ENCODE peak calls at places on chromosomes 6 and 20, in seven cellular contexts. L, Z, J, B, M, G and T are unnamed samples.

GRCh38 chr6:6973721-6974120 is 134.0 kb upstream of the RREB1 start:
- DNase-seq in L (no peak), Z (no peak), J (no peak), B (no peak), M (no peak), G (peak), T (no peak)

GRCh38 chr20:63587781-63588591 is 13.9 kb upstream of the HELZ2 start:
- DNase-seq in L (no peak), Z (no peak), J (no peak), B (no peak), M (no peak), G (no peak), T (no peak)

GRCh38 chr6:111952821-111953535 is 79.7 kb upstream of the FYN start:
- DNase-seq in L (no peak), Z (no peak), J (no peak), B (no peak), M (peak), G (no peak), T (no peak)

GRCh38 chr20:44210422-44211176 is at the start of gene OSER1:
- DNase-seq in L (peak), Z (peak), J (peak), B (peak), M (peak), G (peak), T (peak)

GRCh38 chr6:57135885-57136284 is 36.2 kb upstream of the BAG2 start:
- DNase-seq in L (no peak), Z (no peak), J (no peak), B (no peak), M (peak), G (no peak), T (no peak)

GRCh38 chr6:107819217-107819616 is 4.9 kb downstream of the SCML4 start:
- DNase-seq in L (no peak), Z (no peak), J (no peak), B (no peak), M (no peak), G (no peak), T (no peak)

GRCh38 chr6:109009761-109010612 is 84.7 kb downstream of the SESN1 start:
- DNase-seq in L (no peak), Z (no peak), J (no peak), B (no peak), M (no peak), G (no peak), T (no peak)

GRCh38 chr6:5950448-5950847 is 56.3 kb downstream of the NRN1 start:
- DNase-seq in L (no peak), Z (peak), J (no peak), B (peak), M (no peak), G (no peak), T (no peak)

GRCh38 chr6:44224154-44224977 is 971 bp downstream of the SLC29A1 start:
- DNase-seq in L (no peak), Z (no peak), J (no peak), B (peak), M (peak), G (no peak), T (no peak)

GRCh38 chr6:132423839-132424238 is 22.6 kb upstream of the MOXD1 start:
- DNase-seq in L (no peak), Z (no peak), J (no peak), B (no peak), M (no peak), G (no peak), T (no peak)

GRCh38 chr6:108750801-108751200 is 97.4 kb upstream of the ARMC2 start:
- DNase-seq in L (no peak), Z (no peak), J (peak), B (no peak), M (no peak), G (no peak), T (no peak)

GRCh38 chr20:44500221-44500620 is 21.6 kb downstream of the SERINC3 start:
- DNase-seq in L (no peak), Z (no peak), J (no peak), B (no peak), M (no peak), G (no peak), T (no peak)

GRCh38 chr6:37779902-37780628 is 39.5 kb upstream of the ZFAND3 start:
- DNase-seq in L (no peak), Z (peak), J (no peak), B (no peak), M (no peak), G (no peak), T (no peak)

GRCh38 chr6:148563066-148563465 is 183.8 kb upstream of the UST start:
- DNase-seq in L (no peak), Z (no peak), J (no peak), B (no peak), M (no peak), G (no peak), T (no peak)

GRCh38 chr20:31985152-31985551 is 17.2 kb downstream of the XKR7 start:
- DNase-seq in L (no peak), Z (no peak), J (no peak), B (no peak), M (no peak), G (no peak), T (no peak)

GRCh38 chr20:3990741-3991140 is 24.6 kb downstream of the RNF24 start:
- DNase-seq in L (no peak), Z (no peak), J (no peak), B (no peak), M (no peak), G (no peak), T (no peak)

GRCh38 chr6:140316966-140317365 is 942.5 kb upstream of the CITED2 start:
- DNase-seq in L (no peak), Z (no peak), J (no peak), B (no peak), M (no peak), G (no peak), T (no peak)

GRCh38 chr6:13422601-13423247 is 64.7 kb downstream of the GFOD1 start:
- DNase-seq in L (peak), Z (peak), J (peak), B (peak), M (peak), G (no peak), T (no peak)

GRCh38 chr20:64048402-64049044 is 916 bp downstream of the SOX18 start:
- DNase-seq in L (no peak), Z (no peak), J (no peak), B (no peak), M (no peak), G (no peak), T (no peak)

GRCh38 chr20:31836853-31837608 is 8.4 kb downstream of the FOXS1 start:
- DNase-seq in L (no peak), Z (no peak), J (no peak), B (peak), M (no peak), G (no peak), T (no peak)

GRCh38 chr6:134176283-134176975 is 124.0 kb upstream of the SLC2A12 start:
- DNase-seq in L (no peak), Z (peak), J (peak), B (peak), M (peak), G (no peak), T (no peak)

GRCh38 chr20:32404017-32404416 is 45.9 kb downstream of the ASXL1 start:
- DNase-seq in L (no peak), Z (no peak), J (no peak), B (no peak), M (no peak), G (no peak), T (no peak)

GRCh38 chr20:54340667-54341081 is 132.8 kb downstream of the PFDN4 start:
- DNase-seq in L (no peak), Z (no peak), J (no peak), B (no peak), M (peak), G (no peak), T (no peak)

GRCh38 chr6:137290601-137291261 is 71.5 kb upstream of the IFNGR1 start:
- DNase-seq in L (no peak), Z (no peak), J (no peak), B (no peak), M (no peak), G (no peak), T (no peak)

GRCh38 chr6:62652692-62653328 is 366.8 kb upstream of the KHDRBS2 start:
- DNase-seq in L (peak), Z (no peak), J (peak), B (peak), M (peak), G (no peak), T (no peak)

GRCh38 chr6:3825851-3826581 is 23.2 kb upstream of the FAM50B start:
- DNase-seq in L (no peak), Z (no peak), J (peak), B (peak), M (peak), G (peak), T (no peak)

GRCh38 chr6:139919107-139920026 is 544.9 kb upstream of the CITED2 start:
- DNase-seq in L (no peak), Z (no peak), J (no peak), B (no peak), M (no peak), G (no peak), T (no peak)

GRCh38 chr6:52549428-52549827 is 27.4 kb downstream of the TRAM2 start:
- DNase-seq in L (no peak), Z (no peak), J (no peak), B (no peak), M (no peak), G (no peak), T (no peak)

GRCh38 chr6:132968419-132968950 is 154.1 kb downstream of the RPS12 start:
- DNase-seq in L (no peak), Z (no peak), J (no peak), B (no peak), M (no peak), G (no peak), T (no peak)

GRCh38 chr20:1415667-1416468 is 23.0 kb upstream of the FKBP1A start:
- DNase-seq in L (no peak), Z (no peak), J (peak), B (peak), M (peak), G (peak), T (no peak)

GRCh38 chr20:54284928-54285704 is 77.2 kb downstream of the PFDN4 start:
- DNase-seq in L (no peak), Z (no peak), J (no peak), B (no peak), M (peak), G (no peak), T (no peak)

GRCh38 chr20:62303327-62304226 is 780 bp downstream of the ADRM1 start:
- DNase-seq in L (no peak), Z (peak), J (peak), B (peak), M (no peak), G (peak), T (no peak)

GRCh38 chr6:134619789-134620188 is 301.9 kb upstream of the SGK1 start:
- DNase-seq in L (no peak), Z (no peak), J (peak), B (no peak), M (peak), G (no peak), T (no peak)

GRCh38 chr6:42307141-42307470 is 89.4 kb upstream of the MRPS10 start:
- DNase-seq in L (no peak), Z (no peak), J (no peak), B (no peak), M (no peak), G (no peak), T (no peak)

GRCh38 chr6:145863988-145864616 is 49.5 kb upstream of the FBXO30 start:
- DNase-seq in L (no peak), Z (no peak), J (no peak), B (no peak), M (no peak), G (no peak), T (no peak)

GRCh38 chr20:62487564-62488086 is 11.8 kb upstream of the GATA5 start:
- DNase-seq in L (no peak), Z (no peak), J (no peak), B (no peak), M (no peak), G (no peak), T (no peak)

GRCh38 chr6:109075934-109076333 is 18.7 kb downstream of the SESN1 start:
- DNase-seq in L (no peak), Z (no peak), J (peak), B (no peak), M (peak), G (no peak), T (no peak)

GRCh38 chr6:83558975-83559374 is 46.6 kb downstream of the PRSS35 start:
- DNase-seq in L (no peak), Z (no peak), J (no peak), B (peak), M (no peak), G (no peak), T (no peak)
- H2AK5ac ChIP-seq in L (no peak), Z (no peak), J (peak), B (no peak), M (no peak), G (no peak), T (no peak)

GRCh38 chr6:159217595-159218275 is 48.5 kb downstream of the FNDC1 start:
- DNase-seq in L (no peak), Z (peak), J (no peak), B (peak), M (peak), G (peak), T (peak)

GRCh38 chr6:159221486-159222170 is 52.4 kb downstream of the FNDC1 start:
- DNase-seq in L (no peak), Z (no peak), J (no peak), B (no peak), M (no peak), G (no peak), T (no peak)

GRCh38 chr6:159214281-159214680 is 45.1 kb downstream of the FNDC1 start:
- DNase-seq in L (no peak), Z (no peak), J (no peak), B (no peak), M (no peak), G (no peak), T (no peak)

GRCh38 chr6:159220093-159220492 is 50.9 kb downstream of the FNDC1 start:
- DNase-seq in L (no peak), Z (no peak), J (no peak), B (no peak), M (no peak), G (no peak), T (no peak)
- H2AK5ac ChIP-seq in L (no peak), Z (no peak), J (no peak), B (no peak), M (no peak), G (no peak), T (no peak)

GRCh38 chr20:59805786-59806577 is 127.5 kb downstream of the SYCP2 start:
- DNase-seq in L (no peak), Z (peak), J (no peak), B (no peak), M (no peak), G (no peak), T (peak)
- H2AK5ac ChIP-seq in L (no peak), Z (no peak), J (no peak), B (no peak), M (no peak), G (no peak), T (no peak)

DNA sequence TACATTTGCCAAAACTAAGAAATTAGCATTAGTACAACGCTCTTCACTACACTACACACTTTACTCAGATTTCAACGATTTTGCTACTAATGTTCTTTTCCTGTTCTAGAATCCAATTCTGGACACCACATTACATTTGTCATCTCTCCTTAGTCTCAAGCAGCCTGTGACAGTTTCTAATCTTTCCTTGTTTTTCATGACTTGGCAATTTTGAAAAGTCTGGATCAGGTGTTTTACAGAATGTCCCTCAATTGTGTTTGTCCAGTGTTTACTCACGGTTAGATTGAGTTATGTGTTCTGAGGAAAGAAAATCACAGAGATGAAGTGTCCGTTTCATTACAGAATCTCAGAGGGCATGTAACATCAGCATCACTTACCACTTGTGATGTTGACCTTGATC is 372.6 kb downstream of the TFAP2A start:
- DNase-seq in L (no peak), Z (no peak), J (no peak), B (no peak), M (no peak), G (no peak), T (no peak)
- H2AK5ac ChIP-seq in L (no peak), Z (no peak), J (no peak), B (no peak), M (no peak), G (no peak), T (no peak)

GRCh38 chr20:47051936-47052566 is 157.4 kb downstream of the EYA2 start:
- DNase-seq in L (no peak), Z (no peak), J (no peak), B (no peak), M (no peak), G (no peak), T (no peak)
- H2AK5ac ChIP-seq in L (no peak), Z (no peak), J (no peak), B (no peak), M (no peak), G (no peak), T (no peak)

DNA sequence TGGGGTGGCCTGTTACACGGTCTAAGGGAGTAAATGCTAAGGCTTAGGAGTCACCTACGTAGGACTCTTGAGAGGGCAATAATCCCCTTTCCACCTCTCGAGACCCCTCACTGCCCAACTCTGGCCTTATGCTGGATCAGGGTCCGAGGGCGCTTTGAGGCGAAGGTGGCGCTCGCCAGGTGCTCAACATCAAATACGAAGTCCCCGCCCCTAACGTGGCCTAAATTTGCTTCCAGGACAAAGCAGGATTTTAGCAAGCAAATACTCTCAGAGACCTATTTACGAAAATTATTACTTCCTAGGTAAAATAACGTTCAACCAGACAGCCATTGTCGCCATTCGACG is 420 bp upstream of the TRIM26 start:
- DNase-seq in L (no peak), Z (no peak), J (no peak), B (no peak), M (no peak), G (peak), T (no peak)
- H2AK5ac ChIP-seq in L (no peak), Z (no peak), J (no peak), B (no peak), M (peak), G (no peak), T (no peak)

GRCh38 chr6:11284996-11285395 is 52.5 kb upstream of the NEDD9 start:
- DNase-seq in L (no peak), Z (no peak), J (no peak), B (no peak), M (no peak), G (no peak), T (no peak)
- H2AK5ac ChIP-seq in L (no peak), Z (no peak), J (no peak), B (no peak), M (no peak), G (no peak), T (no peak)

DNA sequence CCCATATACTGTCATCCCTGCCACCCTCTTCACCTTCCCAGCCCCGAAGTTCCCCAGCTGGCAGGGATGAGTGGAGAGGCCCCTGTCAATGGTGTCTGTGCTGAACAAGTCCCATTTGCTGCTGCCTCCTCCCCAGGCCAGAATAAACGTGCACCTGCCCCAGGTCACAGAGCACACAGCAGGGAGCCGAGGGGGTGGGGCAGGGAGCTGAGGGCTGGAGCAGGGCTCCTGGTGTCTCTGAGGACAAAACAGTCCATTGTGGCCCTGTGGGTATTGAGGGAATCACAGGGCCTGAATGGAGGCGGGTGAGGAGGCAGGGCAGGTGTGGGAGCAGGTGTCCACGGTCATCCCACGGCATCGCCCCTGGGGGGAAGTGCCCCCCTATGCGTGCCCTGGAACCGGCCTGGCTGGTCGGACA is 55.8 kb downstream of the SNAI1 start:
- DNase-seq in L (no peak), Z (peak), J (no peak), B (no peak), M (no peak), G (peak), T (no peak)
- H2AK5ac ChIP-seq in L (no peak), Z (no peak), J (no peak), B (no peak), M (peak), G (peak), T (no peak)

GRCh38 chr6:119160911-119161310 is 82.4 kb upstream of the FAM184A start:
- DNase-seq in L (no peak), Z (no peak), J (no peak), B (no peak), M (no peak), G (no peak), T (no peak)

GRCh38 chr6:119161450-119161849 is 83.0 kb upstream of the FAM184A start:
- DNase-seq in L (no peak), Z (no peak), J (no peak), B (peak), M (no peak), G (no peak), T (peak)

GRCh38 chr6:119157495-119157827 is 79.0 kb upstream of the FAM184A start:
- DNase-seq in L (no peak), Z (no peak), J (no peak), B (no peak), M (no peak), G (no peak), T (no peak)

GRCh38 chr6:119156742-119157494 is 78.5 kb upstream of the FAM184A start:
- DNase-seq in L (no peak), Z (no peak), J (no peak), B (peak), M (no peak), G (no peak), T (no peak)

GRCh38 chr6:119158057-119158848 is 79.8 kb upstream of the FAM184A start:
- DNase-seq in L (no peak), Z (no peak), J (peak), B (no peak), M (peak), G (no peak), T (no peak)
- H2AK5ac ChIP-seq in L (peak), Z (no peak), J (no peak), B (peak), M (no peak), G (no peak), T (no peak)